ENCODE peak calls at places on chromosome 15, in five cellular contexts. One of them, this sample, is unnamed.

GRCh38 chr15:41104234-41104633 is 11.8 kb downstream of the INO80 start:
- DNase-seq in HepG2: no peak
- DNase-seq in GM12891: no peak
- DNase-seq in K562: no peak
- DNase-seq in H1: no peak
- DNase-seq in this sample: no peak

GRCh38 chr15:41574158-41574557 is 15.1 kb downstream of the TYRO3 start:
- DNase-seq in HepG2: no peak
- DNase-seq in GM12891: no peak
- DNase-seq in H1: no peak
- DNase-seq in K562: no peak
- DNase-seq in this sample: no peak

GRCh38 chr15:70202756-70203155 is 105.0 kb upstream of the TLE3 start:
- DNase-seq in H1: no peak
- DNase-seq in HepG2: no peak
- DNase-seq in GM12891: no peak
- DNase-seq in K562: no peak
- DNase-seq in this sample: no peak

GRCh38 chr15:73009306-73010091 is 42.8 kb upstream of the NEO1 start:
- DNase-seq in H1: no peak
- DNase-seq in GM12891: no peak
- DNase-seq in K562: no peak
- DNase-seq in HepG2: no peak
- DNase-seq in this sample: no peak

GRCh38 chr15:74402873-74403589 is 30.7 kb downstream of the SEMA7A start:
- DNase-seq in HepG2: no peak
- DNase-seq in K562: no peak
- DNase-seq in H1: no peak
- DNase-seq in GM12891: no peak
- DNase-seq in this sample: peak; percentile 74

GRCh38 chr15:44501768-44502366 is 35.1 kb upstream of the EIF3J start:
- DNase-seq in H1: no peak
- DNase-seq in GM12891: peak; percentile 12
- DNase-seq in K562: peak; percentile 43
- DNase-seq in HepG2: peak; percentile 27
- DNase-seq in this sample: no peak

GRCh38 chr15:47987908-47988532 is 132.8 kb upstream of the SLC24A5 start:
- DNase-seq in GM12891: peak; percentile 16
- DNase-seq in K562: no peak
- DNase-seq in HepG2: peak; percentile 35
- DNase-seq in H1: no peak
- DNase-seq in this sample: no peak

GRCh38 chr15:70463453-70463834 is 299.9 kb downstream of the UACA start:
- DNase-seq in GM12891: no peak
- DNase-seq in H1: no peak
- DNase-seq in K562: peak; percentile 63
- DNase-seq in HepG2: no peak
- DNase-seq in this sample: no peak

GRCh38 chr15:43187544-43188155 is 2.4 kb downstream of the CCNDBP1 start:
- DNase-seq in H1: no peak
- DNase-seq in HepG2: peak; percentile 53
- DNase-seq in K562: peak; percentile 51
- DNase-seq in GM12891: no peak
- DNase-seq in this sample: no peak

GRCh38 chr15:73797366-73798158 is 44.4 kb upstream of the INSYN1 start:
- DNase-seq in H1: no peak
- DNase-seq in GM12891: no peak
- DNase-seq in K562: no peak
- DNase-seq in HepG2: no peak
- DNase-seq in this sample: no peak

GRCh38 chr15:101445562-101446526 is 43.7 kb downstream of the PCSK6 start:
- DNase-seq in H1: no peak
- DNase-seq in K562: peak; percentile 26
- DNase-seq in HepG2: peak; percentile 87
- DNase-seq in GM12891: no peak
- DNase-seq in this sample: no peak

GRCh38 chr15:63371297-63371918 is 10.2 kb downstream of the CA12 start:
- DNase-seq in HepG2: no peak
- DNase-seq in K562: no peak
- DNase-seq in GM12891: no peak
- DNase-seq in H1: no peak
- DNase-seq in this sample: no peak

GRCh38 chr15:89138999-89139612 is 50.9 kb downstream of the ABHD2 start:
- DNase-seq in HepG2: peak; percentile 47
- DNase-seq in H1: no peak
- DNase-seq in K562: no peak
- DNase-seq in GM12891: no peak
- DNase-seq in this sample: no peak

GRCh38 chr15:76299786-76300185 is 11.5 kb downstream of the ETFA start:
- DNase-seq in GM12891: no peak
- DNase-seq in H1: no peak
- DNase-seq in K562: no peak
- DNase-seq in HepG2: no peak
- DNase-seq in this sample: no peak

GRCh38 chr15:40398413-40398873 is 7.2 kb upstream of the IVD start:
- DNase-seq in HepG2: no peak
- DNase-seq in GM12891: no peak
- DNase-seq in H1: no peak
- DNase-seq in K562: no peak
- DNase-seq in this sample: no peak

GRCh38 chr15:89003865-89004725 is 84.2 kb upstream of the ABHD2 start:
- DNase-seq in H1: no peak
- DNase-seq in GM12891: no peak
- DNase-seq in K562: peak; percentile 78
- DNase-seq in HepG2: peak; percentile 41
- DNase-seq in this sample: no peak

GRCh38 chr15:74025436-74025835 is 30.9 kb downstream of the PML start:
- DNase-seq in HepG2: no peak
- DNase-seq in K562: no peak
- DNase-seq in H1: no peak
- DNase-seq in GM12891: no peak
- DNase-seq in this sample: no peak

GRCh38 chr15:94677202-94677790 is 445.9 kb downstream of the MCTP2 start:
- DNase-seq in H1: no peak
- DNase-seq in HepG2: no peak
- DNase-seq in GM12891: no peak
- DNase-seq in K562: no peak
- DNase-seq in this sample: no peak

GRCh38 chr15:35693286-35693685 is 147.3 kb upstream of the DPH6 start:
- DNase-seq in GM12891: no peak
- DNase-seq in K562: no peak
- DNase-seq in HepG2: no peak
- DNase-seq in H1: no peak
- DNase-seq in this sample: no peak

GRCh38 chr15:90437516-90437915 is 49.5 kb downstream of the IQGAP1 start:
- DNase-seq in HepG2: no peak
- DNase-seq in K562: no peak
- DNase-seq in H1: no peak
- DNase-seq in GM12891: no peak
- DNase-seq in this sample: no peak

GRCh38 chr15:68106656-68107055 is 52.5 kb downstream of the PIAS1 start:
- DNase-seq in HepG2: peak; percentile 9
- DNase-seq in GM12891: no peak
- DNase-seq in H1: no peak
- DNase-seq in K562: no peak
- DNase-seq in this sample: no peak

GRCh38 chr15:101357333-101357732 is 62.3 kb upstream of the SNRPA1 start:
- DNase-seq in H1: peak; percentile 41
- DNase-seq in GM12891: no peak
- DNase-seq in K562: no peak
- DNase-seq in HepG2: no peak
- DNase-seq in this sample: no peak

GRCh38 chr15:84099181-84099580 is 136.4 kb upstream of the GOLGA6L4 start:
- DNase-seq in HepG2: no peak
- DNase-seq in H1: no peak
- DNase-seq in K562: no peak
- DNase-seq in GM12891: no peak
- DNase-seq in this sample: no peak

DNA sequence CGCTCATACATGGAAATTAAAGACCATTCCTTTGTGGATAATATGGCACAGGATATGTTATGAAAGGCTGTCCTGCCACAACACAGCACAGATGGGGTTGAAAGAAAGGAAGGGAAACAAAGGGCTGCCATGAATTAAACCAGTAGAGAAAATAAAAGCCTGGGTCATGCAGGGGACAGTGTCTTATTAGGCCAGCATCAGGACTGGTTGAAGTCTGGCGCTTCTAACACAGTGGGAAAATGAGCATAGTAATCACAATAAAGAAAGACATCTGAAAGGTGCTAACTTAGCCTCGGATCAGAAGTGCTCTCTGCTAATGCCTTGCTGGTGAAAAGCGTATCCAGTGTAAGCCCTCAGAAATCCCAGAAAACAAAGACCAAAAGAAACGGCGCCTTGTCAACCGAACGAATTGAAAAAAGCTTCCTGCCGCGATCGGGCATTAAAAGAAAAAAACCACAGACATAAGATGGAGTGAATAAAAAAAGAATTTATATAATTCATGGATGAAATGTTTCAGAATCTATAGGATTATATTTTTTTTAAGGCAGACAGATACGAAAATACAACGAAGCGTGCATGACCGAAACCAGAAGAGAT is 578 bp upstream of the MKRN3 start:
- DNase-seq in K562: peak; percentile 42
- DNase-seq in H1: no peak
- DNase-seq in HepG2: no peak
- DNase-seq in GM12891: no peak
- DNase-seq in this sample: no peak
- TF ChIP-seq POLR2AphosphoS5 in K562: no peak
- TF ChIP-seq POLR2AphosphoS5 in H1: no peak
- TF ChIP-seq POLR2AphosphoS5 in HepG2: no peak
- TF ChIP-seq POLR2AphosphoS5 in GM12891: no peak
- TF ChIP-seq POLR2AphosphoS5 in this sample: no peak

GRCh38 chr15:31313223-31313622 is 13.4 kb upstream of the KLF13 start:
- DNase-seq in GM12891: no peak
- DNase-seq in HepG2: no peak
- DNase-seq in K562: no peak
- DNase-seq in H1: no peak
- DNase-seq in this sample: no peak

GRCh38 chr15:31314380-31314779 is 12.3 kb upstream of the KLF13 start:
- DNase-seq in H1: no peak
- DNase-seq in K562: no peak
- DNase-seq in GM12891: no peak
- DNase-seq in HepG2: no peak
- DNase-seq in this sample: no peak

GRCh38 chr15:31309893-31310606 is 16.6 kb upstream of the KLF13 start:
- DNase-seq in K562: no peak
- DNase-seq in H1: peak; percentile 35
- DNase-seq in HepG2: no peak
- DNase-seq in GM12891: no peak
- DNase-seq in this sample: no peak

GRCh38 chr15:31312220-31312619 is 14.4 kb upstream of the KLF13 start:
- DNase-seq in HepG2: no peak
- DNase-seq in H1: no peak
- DNase-seq in K562: no peak
- DNase-seq in GM12891: no peak
- DNase-seq in this sample: no peak

GRCh38 chr15:31311735-31312134 is 14.9 kb upstream of the KLF13 start:
- DNase-seq in H1: peak; percentile 44
- DNase-seq in K562: no peak
- DNase-seq in GM12891: no peak
- DNase-seq in HepG2: no peak
- DNase-seq in this sample: no peak
- TF ChIP-seq TAF1 in H1: no peak
- TF ChIP-seq TAF1 in K562: no peak
- TF ChIP-seq TAF1 in GM12891: no peak
- TF ChIP-seq TAF1 in HepG2: no peak
- TF ChIP-seq TAF1 in this sample: no peak

GRCh38 chr15:92636950-92637481 is 18.6 kb downstream of the FAM174B start:
- DNase-seq in K562: peak; percentile 41
- DNase-seq in HepG2: no peak
- DNase-seq in H1: peak; percentile 79
- DNase-seq in GM12891: no peak
- DNase-seq in this sample: no peak
- TF ChIP-seq POLR2A in K562: no peak
- TF ChIP-seq POLR2A in HepG2: no peak
- TF ChIP-seq POLR2A in H1: no peak
- TF ChIP-seq POLR2A in GM12891: no peak
- TF ChIP-seq POLR2A in this sample: no peak

DNA sequence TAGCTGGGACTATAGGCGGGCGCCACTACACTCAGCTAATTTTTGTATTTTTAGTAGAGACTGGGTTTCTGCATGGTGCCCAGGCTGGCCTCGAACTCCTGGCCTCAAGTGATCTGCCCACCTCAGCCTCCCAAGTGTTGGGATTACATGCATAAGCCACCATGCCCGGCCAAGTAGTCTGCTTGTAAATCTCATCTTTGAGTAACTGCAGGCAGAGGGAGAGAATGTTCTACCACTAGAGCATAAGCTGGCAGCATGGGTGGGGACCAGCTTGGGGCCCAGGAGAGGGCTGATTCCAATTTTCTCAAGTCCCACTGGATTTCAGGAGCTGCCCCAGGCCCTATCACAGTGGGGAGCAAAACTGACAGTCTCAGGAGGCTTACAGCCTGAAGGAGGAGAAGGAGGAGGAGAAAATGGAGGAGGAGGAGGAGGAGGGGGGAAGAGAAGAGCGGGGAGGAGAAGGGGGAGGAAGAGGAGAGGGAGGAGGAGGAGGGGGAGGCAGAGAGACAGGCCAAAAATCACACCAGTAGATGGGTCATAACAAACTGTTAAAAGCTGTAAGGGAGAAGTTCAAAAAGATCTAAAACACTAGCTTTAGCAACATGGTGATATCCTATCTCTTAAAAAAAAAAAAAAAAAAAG is 229.0 kb upstream of the IGF1R start:
- DNase-seq in H1: no peak
- DNase-seq in HepG2: no peak
- DNase-seq in GM12891: no peak
- DNase-seq in K562: no peak
- DNase-seq in this sample: no peak
- TF ChIP-seq POLR2AphosphoS5 in H1: no peak
- TF ChIP-seq POLR2AphosphoS5 in HepG2: no peak
- TF ChIP-seq POLR2AphosphoS5 in GM12891: no peak
- TF ChIP-seq POLR2AphosphoS5 in K562: no peak
- TF ChIP-seq POLR2AphosphoS5 in this sample: no peak

DNA sequence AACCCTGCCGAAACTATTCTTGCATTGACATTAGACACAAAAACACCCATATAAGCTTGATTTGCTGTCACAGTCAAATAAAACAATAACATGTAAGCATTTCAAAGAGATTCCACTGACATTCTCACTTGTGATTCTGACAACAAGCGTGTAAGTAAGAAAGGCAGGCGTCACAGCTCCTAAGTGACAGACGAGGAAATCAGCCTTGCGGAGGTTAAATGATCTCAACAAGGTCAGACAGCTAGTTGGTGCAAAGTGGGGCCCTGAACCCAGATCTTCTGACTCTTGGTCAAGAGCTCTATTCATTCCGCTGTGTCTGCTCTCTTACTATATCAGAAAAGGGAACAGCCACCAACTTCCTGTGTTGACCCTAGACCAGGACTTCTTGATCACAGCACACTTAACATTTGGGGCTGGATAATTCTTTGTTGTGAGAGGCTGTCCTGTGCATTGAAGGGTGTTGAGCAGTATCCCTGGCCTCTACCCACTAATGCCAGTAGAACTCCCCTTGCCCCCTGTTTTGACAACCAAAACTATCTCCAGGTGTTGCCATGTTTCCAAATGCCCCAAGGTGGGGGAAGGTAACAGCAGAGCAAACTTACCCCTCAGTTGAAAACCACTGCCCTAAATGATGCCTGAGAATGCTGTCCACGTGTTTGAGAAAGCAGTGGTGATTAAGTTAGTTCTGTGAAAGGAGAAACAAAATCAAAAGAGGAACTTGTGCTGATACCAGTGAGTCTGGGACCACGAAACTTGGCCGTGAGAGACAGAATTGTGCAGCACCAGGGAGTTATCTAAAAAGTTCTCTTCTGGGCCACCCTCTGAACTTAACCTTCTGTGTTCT is 86.1 kb downstream of the LIPC start:
- DNase-seq in K562: no peak
- DNase-seq in GM12891: no peak
- DNase-seq in HepG2: no peak
- DNase-seq in H1: no peak
- DNase-seq in this sample: no peak
- TF ChIP-seq TAF1 in K562: no peak
- TF ChIP-seq TAF1 in GM12891: peak; percentile 21
- TF ChIP-seq TAF1 in HepG2: no peak
- TF ChIP-seq TAF1 in H1: no peak
- TF ChIP-seq TAF1 in this sample: no peak